ENCODE peak calls at places on chromosomes 6 and 20, in eight cellular contexts. E, I, R, M, J, Z, V and K are unnamed samples.

GRCh38 chr6:56786256-56786655 is 143.6 kb upstream of the DST start:
- DNase-seq in E (no peak), I (no peak), R (no peak), M (no peak), J (no peak), Z (no peak), V (no peak), K (no peak)

GRCh38 chr20:20340443-20340842 is 27.5 kb upstream of the INSM1 start:
- DNase-seq in E (no peak), I (no peak), R (no peak), M (no peak), J (no peak), Z (no peak), V (no peak), K (no peak)

GRCh38 chr6:138539882-138540281 is 40.6 kb upstream of the NHSL1 start:
- DNase-seq in E (no peak), I (peak; percentile 27), R (no peak), M (no peak), J (no peak), Z (no peak), V (no peak), K (no peak)

GRCh38 chr6:161186173-161186769 is 87.6 kb downstream of the AGPAT4 start:
- DNase-seq in E (no peak), I (peak; percentile 61), R (peak; percentile 37), M (peak; percentile 96), J (peak; percentile 92), Z (no peak), V (no peak), K (no peak)

GRCh38 chr20:60453847-60454246 is 495.6 kb downstream of the CDH26 start:
- DNase-seq in E (no peak), I (no peak), R (no peak), M (no peak), J (no peak), Z (no peak), V (no peak), K (peak; percentile 71)

GRCh38 chr20:57622579-57623381 is 2.6 kb upstream of the ZBP1 start:
- DNase-seq in E (peak; percentile 55), I (peak; percentile 44), R (no peak), M (no peak), J (peak; percentile 61), Z (peak; percentile 41), V (peak; percentile 76), K (peak; percentile 92)

GRCh38 chr20:3168079-3168828 is 5.1 kb downstream of the LZTS3 start:
- DNase-seq in E (no peak), I (no peak), R (no peak), M (peak; percentile 84), J (no peak), Z (peak; percentile 86), V (peak; percentile 87), K (peak; percentile 96)

GRCh38 chr6:25449774-25450173 is 170.6 kb downstream of the CARMIL1 start:
- DNase-seq in E (no peak), I (no peak), R (no peak), M (no peak), J (peak; percentile 14), Z (no peak), V (no peak), K (peak; percentile 59)

GRCh38 chr6:37460805-37461204 is 27.8 kb downstream of the CMTR1 start:
- DNase-seq in E (no peak), I (no peak), R (no peak), M (no peak), J (no peak), Z (no peak), V (no peak), K (no peak)

GRCh38 chr6:169212897-169213813 is 40.5 kb downstream of the THBS2 start:
- DNase-seq in E (peak; percentile 90), I (peak; percentile 82), R (peak; percentile 95), M (peak; percentile 96), J (peak; percentile 84), Z (peak; percentile 68), V (peak; percentile 94), K (peak; percentile 97)

GRCh38 chr6:132188865-132189264 is 212.4 kb downstream of the MOXD1 start:
- DNase-seq in E (no peak), I (peak; percentile 59), R (no peak), M (peak; percentile 19), J (peak; percentile 47), Z (no peak), V (no peak), K (no peak)

GRCh38 chr20:24735263-24735662 is 213.8 kb upstream of the CST7 start:
- DNase-seq in E (no peak), I (no peak), R (no peak), M (no peak), J (no peak), Z (no peak), V (peak; percentile 5), K (peak; percentile 51)

GRCh38 chr20:2871111-2871465 is 2.2 kb upstream of the PTPRA start:
- DNase-seq in E (no peak), I (peak; percentile 38), R (no peak), M (peak; percentile 53), J (no peak), Z (no peak), V (no peak), K (no peak)

GRCh38 chr6:135419162-135419561 is 78.4 kb downstream of the AHI1 start:
- DNase-seq in E (no peak), I (peak; percentile 52), R (no peak), M (peak; percentile 61), J (peak; percentile 88), Z (no peak), V (no peak), K (no peak)

GRCh38 chr20:25533920-25534700 is 51.2 kb downstream of the NINL start:
- DNase-seq in E (no peak), I (no peak), R (no peak), M (no peak), J (no peak), Z (no peak), V (no peak), K (peak; percentile 7)

GRCh38 chr6:25005010-25005409 is 69.2 kb upstream of the RIPOR2 start:
- DNase-seq in E (no peak), I (no peak), R (no peak), M (no peak), J (no peak), Z (no peak), V (no peak), K (no peak)

GRCh38 chr6:27188885-27189418 is 58.5 kb upstream of the PRSS16 start:
- DNase-seq in E (no peak), I (peak; percentile 95), R (peak; percentile 46), M (peak; percentile 73), J (peak; percentile 67), Z (peak; percentile 66), V (peak; percentile 94), K (peak; percentile 78)

GRCh38 chr6:8731874-8732273 is 296.5 kb upstream of the SLC35B3 start:
- DNase-seq in E (no peak), I (no peak), R (no peak), M (no peak), J (no peak), Z (no peak), V (no peak), K (no peak)

GRCh38 chr6:46217671-46218131 is 46.9 kb upstream of the ENPP5 start:
- DNase-seq in E (peak; percentile 84), I (no peak), R (peak; percentile 75), M (peak; percentile 49), J (no peak), Z (no peak), V (no peak), K (no peak)

GRCh38 chr20:50439539-50440453 is 70.4 kb upstream of the PTPN1 start:
- DNase-seq in E (no peak), I (no peak), R (no peak), M (no peak), J (no peak), Z (no peak), V (no peak), K (no peak)

GRCh38 chr6:110053395-110054240 is 75.5 kb downstream of the GPR6 start:
- DNase-seq in E (no peak), I (peak; percentile 81), R (peak; percentile 30), M (peak; percentile 76), J (peak; percentile 40), Z (peak; percentile 36), V (peak; percentile 76), K (peak; percentile 48)

GRCh38 chr6:136669299-136669699 is 119.1 kb upstream of the MAP7 start:
- DNase-seq in E (no peak), I (peak; percentile 88), R (peak; percentile 35), M (peak; percentile 59), J (peak; percentile 88), Z (peak; percentile 19), V (peak; percentile 6), K (no peak)

GRCh38 chr20:57389695-57390603 is 1.2 kb upstream of the RBM38 start:
- DNase-seq in E (no peak), I (no peak), R (no peak), M (peak; percentile 73), J (no peak), Z (no peak), V (no peak), K (peak; percentile 85)

DNA sequence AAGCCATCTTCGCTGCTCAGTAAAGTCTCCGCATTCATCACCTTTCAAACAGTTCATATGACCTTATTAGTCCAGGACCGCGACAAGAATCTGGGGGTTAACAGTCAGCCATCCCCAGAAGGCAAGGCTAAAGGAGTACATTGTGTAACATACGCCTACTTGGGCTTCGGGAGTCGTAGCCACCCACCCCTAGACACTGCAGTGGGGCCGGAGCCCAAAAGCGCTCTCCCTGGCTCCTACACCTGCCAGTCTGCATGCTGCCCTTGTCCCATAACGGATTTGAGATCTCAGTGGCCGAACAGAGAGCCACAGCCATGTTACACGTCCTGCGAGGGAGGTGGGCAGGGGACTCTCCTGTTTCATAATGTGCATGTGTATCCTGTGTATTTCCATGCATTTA is 1405.5 kb downstream of the GRIK2 start:
- DNase-seq in E (no peak), I (no peak), R (no peak), M (no peak), J (no peak), Z (no peak), V (no peak), K (no peak)
- H3K4me3 ChIP-seq in E (no peak overlapping the region), I (no peak overlapping the region), R (no peak overlapping the region), M (no peak overlapping the region), J (peak overlapping the region; percentile 54), Z (no peak overlapping the region), V (no peak overlapping the region), K (peak overlapping the region; percentile 54)

DNA sequence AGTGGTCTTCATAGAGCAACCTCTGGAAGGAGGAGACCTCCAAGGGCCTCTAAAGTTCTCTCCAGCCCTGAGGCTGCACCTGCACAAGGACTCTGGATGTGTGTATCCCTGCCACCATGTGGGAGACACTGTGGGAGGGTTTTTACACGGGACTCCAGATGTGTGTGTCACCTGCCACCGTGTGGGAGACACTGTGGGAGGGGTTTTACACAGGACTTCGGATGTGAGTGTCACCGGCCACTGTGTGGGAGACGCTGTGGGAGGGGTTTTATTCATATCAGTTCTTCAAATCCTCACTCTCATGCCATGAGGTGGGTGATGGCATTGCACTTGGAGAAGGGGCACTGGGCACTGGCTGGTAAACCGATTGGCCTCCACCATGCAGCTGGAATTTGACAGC is 90.2 kb upstream of the SSTR4 start:
- DNase-seq in E (no peak), I (no peak), R (no peak), M (no peak), J (no peak), Z (no peak), V (no peak), K (no peak)
- H3K4me3 ChIP-seq in E (no peak overlapping the region), I (no peak overlapping the region), R (no peak overlapping the region), M (no peak overlapping the region), J (no peak overlapping the region), Z (no peak overlapping the region), V (no peak overlapping the region), K (no peak overlapping the region)

GRCh38 chr6:42449917-42450313 is 1.8 kb downstream of the TRERF1 start:
- DNase-seq in E (no peak), I (no peak), R (no peak), M (peak; percentile 71), J (no peak), Z (no peak), V (no peak), K (no peak)
- H3K4me3 ChIP-seq in E (peak overlapping the region; percentile 72), I (peak overlapping the region; percentile 94), R (no peak overlapping the region), M (peak overlapping the region; percentile 90), J (peak overlapping the region; percentile 77), Z (no peak overlapping the region), V (peak overlapping the region; percentile 91), K (peak overlapping the region; percentile 96)

GRCh38 chr20:18058661-18059467 is 1.1 kb upstream of the OVOL2 start:
- DNase-seq in E (no peak), I (peak; percentile 1), R (no peak), M (peak; percentile 89), J (no peak), Z (no peak), V (peak; percentile 47), K (peak; percentile 89)
- H3K4me3 ChIP-seq in E (no peak overlapping the region), I (peak overlapping the region; percentile 42), R (no peak overlapping the region), M (no peak overlapping the region), J (no peak overlapping the region), Z (no peak overlapping the region), V (peak overlapping the region; percentile 17), K (peak overlapping the region; percentile 67)